ENCODE peak calls at places on chromosomes 5 and 9, in four cellular contexts. X, W, M and T are unnamed samples.

GRCh38 chr5:149099920-149100319 is 37.1 kb upstream of the SH3TC2 start:
- DNase-seq in W (no peak), M (no peak), X (no peak), T (no peak)

GRCh38 chr9:89497181-89497963 is 541 bp downstream of the SEMA4D start:
- DNase-seq in X (peak), M (peak), W (peak), T (peak)

GRCh38 chr9:98191615-98192502 is 578 bp downstream of the CORO2A start:
- DNase-seq in X (peak), M (peak), W (no peak), T (peak)

GRCh38 chr9:97773723-97774122 is 76.6 kb upstream of the XPA start:
- DNase-seq in X (peak), W (no peak), M (no peak), T (no peak)

GRCh38 chr9:21744874-21745273 is 57.6 kb upstream of the MTAP start:
- DNase-seq in M (no peak), W (no peak), X (no peak), T (no peak)

GRCh38 chr5:52895070-52895469 is 94.1 kb upstream of the ITGA2 start:
- DNase-seq in M (no peak), X (no peak), W (no peak), T (no peak)

GRCh38 chr5:82855000-82855399 is 222.2 kb downstream of the TMEM167A start:
- DNase-seq in X (no peak), W (no peak), M (no peak), T (no peak)

GRCh38 chr9:99134893-99135341 is 30.0 kb downstream of the TGFBR1 start:
- DNase-seq in W (peak), M (no peak), X (no peak), T (no peak)

GRCh38 chr5:171801-172331 is 19.4 kb upstream of the LRRC14B start:
- DNase-seq in M (no peak), X (no peak), W (no peak), T (no peak)

GRCh38 chr5:61332369-61332745 is 299 bp downstream of the ZSWIM6 start:
- DNase-seq in X (no peak), W (no peak), M (no peak), T (no peak)

GRCh38 chr9:95484225-95484624 is 32.5 kb downstream of the PTCH1 start:
- DNase-seq in M (no peak), X (no peak), W (no peak), T (no peak)

GRCh38 chr5:36606437-36607113 is at the start of gene SLC1A3:
- DNase-seq in X (peak), W (peak), M (no peak), T (no peak)

GRCh38 chr5:167985373-167985772 is 306.1 kb upstream of the WWC1 start:
- DNase-seq in X (no peak), M (no peak), W (no peak), T (no peak)

GRCh38 chr5:159053708-159054107 is 46.0 kb downstream of the EBF1 start:
- DNase-seq in M (no peak), X (no peak), W (no peak), T (no peak)

GRCh38 chr9:126125577-126125976 is 201.1 kb upstream of the MVB12B start:
- DNase-seq in W (no peak), M (no peak), X (no peak), T (no peak)

GRCh38 chr9:89386797-89387196 is 68.5 kb downstream of the SECISBP2 start:
- DNase-seq in M (no peak), W (no peak), X (no peak), T (no peak)

GRCh38 chr5:63911871-63912270 is 50.4 kb downstream of the HTR1A start:
- DNase-seq in W (no peak), X (no peak), M (no peak), T (no peak)

GRCh38 chr9:127767405-127767804 is 11.1 kb downstream of the SH2D3C start:
- DNase-seq in X (no peak), M (no peak), W (no peak), T (no peak)

GRCh38 chr9:122392284-122392683 is 21.5 kb downstream of the PTGS1 start:
- DNase-seq in W (no peak), X (no peak), M (no peak), T (no peak)

GRCh38 chr5:83097582-83098265 is 20.4 kb downstream of the XRCC4 start:
- DNase-seq in M (no peak), W (no peak), X (no peak), T (no peak)

GRCh38 chr9:35599763-35600604 is 5.1 kb upstream of the TESK1 start:
- DNase-seq in X (no peak), W (no peak), M (no peak), T (no peak)
- TF ChIP-seq CTCF in X (no peak), W (peak), M (peak), T (no peak)

GRCh38 chr9:77177143-77177893 is at the start of gene VPS13A:
- DNase-seq in W (peak), M (peak), X (peak), T (peak)
- TF ChIP-seq CTCF in W (peak), M (peak), X (no peak), T (no peak)

DNA sequence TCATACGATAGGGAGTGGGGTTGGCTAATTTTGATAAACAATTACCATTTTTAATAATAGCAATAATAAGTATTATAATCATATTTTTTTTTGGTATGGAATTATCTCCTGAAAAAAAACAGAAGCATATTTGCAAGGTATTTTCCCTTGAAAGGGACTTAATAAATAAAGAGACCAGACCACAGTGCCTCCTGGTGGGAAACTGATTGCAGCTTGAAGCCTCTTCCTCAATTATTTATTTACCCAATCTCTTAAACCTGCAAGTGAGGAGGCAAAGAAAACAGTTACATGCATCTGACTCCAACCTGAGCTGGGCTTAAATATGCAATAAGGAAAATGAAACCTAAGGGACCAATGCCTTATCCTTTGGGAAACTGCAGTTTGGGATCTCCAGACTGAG is 388.1 kb upstream of the ACO1 start:
- DNase-seq in W (no peak), X (no peak), M (no peak), T (no peak)
- TF ChIP-seq CTCF in W (no peak), X (no peak), M (no peak), T (no peak)

DNA sequence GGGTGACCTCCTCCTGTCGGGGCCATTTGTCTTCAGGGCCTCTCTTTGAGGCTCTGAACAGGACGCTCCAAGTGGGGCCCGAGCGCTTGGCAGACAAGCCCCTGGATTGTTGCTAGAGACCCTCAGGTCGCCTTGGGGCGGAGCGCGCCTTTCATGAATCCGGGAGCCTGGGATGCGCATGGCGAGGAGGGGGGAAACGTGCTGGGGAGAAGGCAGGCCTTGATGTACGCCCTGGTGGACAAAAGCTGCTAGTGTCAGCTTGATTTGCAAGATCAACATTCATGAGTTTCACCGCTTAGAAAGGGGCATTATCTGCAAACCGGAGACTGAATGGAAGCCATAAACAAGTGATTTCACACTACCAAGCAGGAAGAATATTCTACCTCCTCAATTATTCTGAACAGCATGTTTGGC is 226.3 kb downstream of the SMARCA2 start:
- DNase-seq in M (peak), X (peak), W (no peak), T (no peak)
- TF ChIP-seq CTCF in M (no peak), X (no peak), W (peak), T (no peak)

GRCh38 chr9:37517977-37518376 is 32.2 kb downstream of the POLR1E start:
- DNase-seq in W (no peak), M (no peak), X (no peak), T (no peak)

GRCh38 chr9:37522971-37523370 is 37.2 kb downstream of the POLR1E start:
- DNase-seq in X (no peak), W (no peak), M (no peak), T (no peak)

GRCh38 chr9:37523916-37524315 is 38.2 kb downstream of the POLR1E start:
- DNase-seq in X (no peak), W (no peak), M (no peak), T (no peak)

GRCh38 chr9:37521111-37521510 is 35.4 kb downstream of the POLR1E start:
- DNase-seq in M (no peak), W (no peak), X (no peak), T (no peak)

DNA sequence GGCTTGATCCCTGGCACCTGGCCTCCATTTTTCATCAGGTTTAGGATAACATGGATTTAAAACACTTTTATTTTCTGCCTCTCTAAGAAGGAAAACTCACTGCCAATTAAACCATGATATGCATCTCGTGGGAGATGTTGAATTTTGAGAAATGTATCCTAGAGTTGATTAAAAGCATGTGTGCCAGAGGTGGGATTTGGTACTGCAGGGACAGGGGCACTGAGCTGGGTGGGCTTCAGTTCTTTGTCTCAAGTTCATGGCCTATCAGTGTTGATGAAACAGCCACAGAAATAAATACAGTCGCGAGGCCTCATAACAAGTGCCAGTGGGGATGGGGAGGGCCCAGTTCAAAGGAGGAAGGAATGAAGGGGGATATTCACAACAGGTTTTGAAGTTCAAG is 34.9 kb downstream of the POLR1E start:
- DNase-seq in W (no peak), X (no peak), M (no peak), T (no peak)
- TF ChIP-seq CTCF in W (no peak), X (no peak), M (no peak), T (no peak)

GRCh38 chr5:165457854-165458481 is 1952.5 kb downstream of the MAT2B start:
- DNase-seq in M (no peak), W (no peak), X (no peak), T (no peak)
- TF ChIP-seq CTCF in M (peak), W (peak), X (no peak), T (no peak)

GRCh38 chr5:38422622-38423021 is 133.8 kb downstream of the LIFR start:
- DNase-seq in M (no peak), W (no peak), X (no peak), T (no peak)

GRCh38 chr5:38417658-38418017 is 138.8 kb downstream of the LIFR start:
- DNase-seq in X (no peak), M (no peak), W (no peak), T (no peak)

GRCh38 chr5:38423536-38424178 is 132.8 kb downstream of the LIFR start:
- DNase-seq in M (no peak), W (no peak), X (no peak), T (no peak)

GRCh38 chr5:38420246-38420645 is 136.2 kb downstream of the LIFR start:
- DNase-seq in W (no peak), M (no peak), X (no peak), T (no peak)

DNA sequence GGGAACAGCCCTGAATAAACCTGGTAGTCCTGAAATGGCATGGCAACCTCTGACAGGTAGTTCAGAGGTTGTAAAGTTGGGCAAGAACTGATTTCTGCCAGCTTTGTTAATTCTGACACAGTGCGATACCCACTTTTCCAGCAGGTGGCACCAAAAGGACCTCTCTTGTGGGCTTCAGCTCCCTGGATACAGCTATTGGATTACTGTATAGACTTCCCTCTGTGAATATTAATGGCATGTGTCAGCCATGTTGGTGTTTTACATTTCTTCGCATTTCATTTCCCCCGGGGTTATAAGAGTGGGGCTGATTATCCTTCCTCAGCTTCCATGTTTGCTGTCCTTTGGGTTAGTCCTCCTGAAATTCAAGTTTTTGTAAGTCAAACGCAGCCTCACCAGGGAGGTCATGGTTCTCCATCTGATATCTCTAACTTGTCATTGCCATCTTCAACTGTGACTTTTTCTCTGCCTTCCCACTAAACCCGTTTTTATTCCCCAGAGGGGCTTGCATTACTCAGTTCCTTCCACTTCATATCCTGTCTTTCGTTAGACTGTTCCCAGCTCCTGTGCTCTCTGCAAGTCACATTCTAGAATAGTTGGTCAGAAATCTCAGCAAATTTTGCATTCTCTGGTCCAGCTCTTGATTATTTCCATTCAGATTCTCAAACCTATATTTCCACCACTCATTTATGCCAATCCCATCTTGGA is 135.6 kb downstream of the LIFR start:
- DNase-seq in X (peak), W (no peak), M (peak), T (no peak)
- TF ChIP-seq CTCF in X (peak), W (peak), M (peak), T (no peak)

DNA sequence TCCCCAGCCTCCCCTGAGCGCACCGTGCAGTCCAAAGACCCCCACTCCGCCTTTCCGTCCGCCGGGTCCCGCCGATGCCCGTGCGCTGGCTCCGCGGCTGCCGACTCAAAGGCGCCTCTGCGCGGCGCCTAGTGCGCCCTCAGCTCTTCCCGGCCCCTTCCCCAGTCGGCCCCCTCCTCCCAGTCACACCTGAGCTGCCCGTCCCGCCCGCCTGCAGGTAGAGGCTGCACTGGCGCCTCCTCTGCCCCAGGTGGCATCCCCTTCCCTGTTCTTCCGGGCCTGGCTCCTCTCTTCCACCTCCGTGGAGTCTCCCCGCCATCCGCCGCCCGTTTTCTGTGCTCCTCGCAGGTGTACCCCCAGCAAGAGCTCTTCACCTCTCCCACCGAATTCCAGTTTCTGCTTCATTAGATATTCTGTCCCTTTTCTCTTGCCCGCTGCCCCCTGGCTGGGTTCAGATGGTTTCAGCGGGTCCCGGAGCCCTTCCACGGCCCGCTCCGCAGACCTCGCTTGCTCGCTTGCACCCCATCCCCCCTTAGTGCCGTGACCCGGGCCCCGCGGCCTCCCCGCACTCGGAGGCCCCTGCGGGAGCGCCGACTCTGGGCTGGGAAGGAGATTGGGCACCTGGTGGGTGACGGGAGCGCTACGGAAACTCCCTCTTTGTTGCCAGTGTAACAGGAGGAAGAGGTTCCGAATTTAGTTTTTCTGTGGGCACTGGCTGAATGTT is 707 bp downstream of the SLC44A1 start:
- DNase-seq in W (peak), X (peak), M (peak), T (peak)
- TF ChIP-seq CTCF in W (peak), X (peak), M (no peak), T (no peak)